ENCODE peak calls at places on chromosomes 1 and 21, in eight cellular contexts. X is A549, Y is transverse colon, V is GM12878, G is ovary, D is K562, W is stomach, F is HepG2. L is an unnamed sample.

GRCh38 chr1:223765036-223765718 is 52.8 kb downstream of the CAPN2 start:
- DNase-seq in G (no peak), W (no peak), Y (peak), V (no peak), F (peak), X (no peak), D (no peak), L (peak)

GRCh38 chr1:204574016-204574855 is 58.0 kb downstream of the MDM4 start:
- DNase-seq in D (no peak), X (no peak), F (no peak), G (no peak), W (no peak), V (no peak), Y (no peak), L (no peak)

GRCh38 chr1:182783068-182783467 is 6.5 kb upstream of the NPL start:
- DNase-seq in D (no peak), V (no peak), F (no peak), W (no peak), X (no peak), G (no peak), Y (no peak), L (no peak)

GRCh38 chr1:1083181-1084027 is 9.3 kb upstream of the RNF223 start:
- DNase-seq in D (no peak), X (no peak), G (peak), W (peak), V (no peak), F (no peak), Y (peak), L (no peak)

GRCh38 chr1:78333426-78334012 is 157.3 kb upstream of the PTGFR start:
- DNase-seq in X (peak), F (peak), Y (no peak), V (no peak), W (no peak), G (no peak), D (no peak), L (no peak)

GRCh38 chr1:218384576-218384975 is 39.4 kb downstream of the TGFB2 start:
- DNase-seq in X (peak), D (no peak), Y (no peak), F (no peak), G (no peak), W (no peak), V (no peak), L (no peak)

GRCh38 chr1:29243023-29243862 is 6.9 kb downstream of the PTPRU start:
- DNase-seq in G (no peak), Y (no peak), V (no peak), F (no peak), X (no peak), W (no peak), D (no peak), L (no peak)

GRCh38 chr1:212938846-212939245 is 11.5 kb upstream of the VASH2 start:
- DNase-seq in F (no peak), Y (no peak), X (no peak), D (no peak), W (no peak), G (no peak), V (no peak), L (no peak)

GRCh38 chr21:42311816-42312625 is 3.2 kb downstream of the TFF3 start:
- DNase-seq in V (no peak), G (no peak), D (no peak), F (no peak), Y (no peak), X (no peak), W (no peak), L (no peak)

GRCh38 chr1:117188268-117189108 is 22.2 kb downstream of the VTCN1 start:
- DNase-seq in Y (no peak), W (no peak), V (no peak), F (no peak), G (no peak), X (no peak), D (no peak), L (no peak)

GRCh38 chr1:200452850-200453543 is 43.2 kb upstream of the ZNF281 start:
- DNase-seq in F (no peak), D (no peak), G (no peak), V (no peak), Y (no peak), W (no peak), X (no peak), L (no peak)

GRCh38 chr1:111834956-111835355 is 79.3 kb downstream of the DDX20 start:
- DNase-seq in G (no peak), X (no peak), W (no peak), D (no peak), Y (no peak), F (no peak), V (no peak), L (no peak)

GRCh38 chr1:209871430-209871829 is 43.7 kb downstream of the UTP25 start:
- DNase-seq in V (no peak), G (no peak), F (no peak), Y (no peak), D (no peak), W (no peak), X (no peak), L (no peak)

GRCh38 chr1:83026745-83027144 is 972.2 kb downstream of the TTLL7 start:
- DNase-seq in G (no peak), W (no peak), V (no peak), X (no peak), D (no peak), Y (no peak), F (no peak), L (no peak)

GRCh38 chr1:234755449-234755863 is 145.5 kb upstream of the IRF2BP2 start:
- DNase-seq in X (no peak), G (peak), F (no peak), D (no peak), W (peak), V (no peak), Y (peak), L (peak)

GRCh38 chr1:225937048-225937968 is 3.7 kb downstream of the LEFTY2 start:
- DNase-seq in W (no peak), Y (no peak), X (no peak), F (no peak), D (no peak), G (no peak), V (no peak), L (no peak)

GRCh38 chr21:32207096-32207716 is 71.6 kb downstream of the MIS18A start:
- DNase-seq in W (no peak), V (no peak), G (no peak), X (no peak), F (no peak), Y (no peak), D (no peak), L (no peak)

GRCh38 chr1:151723726-151724370 is 2.5 kb downstream of the RIIAD1 start:
- DNase-seq in X (no peak), Y (no peak), W (no peak), F (no peak), G (no peak), V (no peak), D (no peak), L (no peak)

GRCh38 chr1:40930174-40930573 is 49.3 kb upstream of the CTPS1 start:
- DNase-seq in F (peak), Y (no peak), W (peak), V (no peak), G (no peak), D (no peak), X (no peak), L (no peak)

GRCh38 chr1:200670215-200671118 is 760 bp upstream of the DDX59 start:
- DNase-seq in V (no peak), W (peak), X (peak), Y (peak), F (peak), D (peak), G (no peak), L (no peak)

GRCh38 chr1:19525607-19526545 is 40.5 kb upstream of the CAPZB start:
- DNase-seq in X (peak), V (no peak), G (no peak), D (no peak), F (no peak), W (no peak), Y (no peak), L (no peak)

GRCh38 chr1:15758953-15759661 is 512 bp downstream of the FBLIM1 start:
- DNase-seq in Y (no peak), G (peak), F (no peak), W (no peak), X (no peak), D (no peak), V (no peak), L (no peak)

GRCh38 chr1:226444901-226445300 is 37.0 kb upstream of the PARP1 start:
- DNase-seq in D (no peak), V (peak), X (no peak), G (no peak), F (no peak), Y (peak), W (peak), L (no peak)

GRCh38 chr1:197170538-197170937 is 24.1 kb upstream of the ASPM start:
- DNase-seq in D (no peak), W (no peak), X (peak), G (no peak), F (peak), Y (no peak), V (no peak), L (no peak)

GRCh38 chr21:44767834-44768831 is 33.5 kb downstream of the UBE2G2 start:
- DNase-seq in Y (no peak), F (no peak), G (no peak), W (no peak), X (no peak), V (no peak), D (no peak), L (no peak)

GRCh38 chr1:36133484-36133883 is 8.5 kb upstream of the COL8A2 start:
- DNase-seq in F (no peak), G (peak), V (no peak), D (no peak), Y (peak), X (peak), W (peak), L (no peak)

GRCh38 chr1:116824631-116825399 is 70.6 kb downstream of the CD2 start:
- DNase-seq in Y (no peak), W (no peak), G (no peak), X (no peak), V (no peak), F (no peak), D (no peak), L (no peak)

GRCh38 chr1:243946946-243947345 is 96.9 kb upstream of the AKT3 start:
- DNase-seq in Y (no peak), V (no peak), D (peak), F (no peak), X (peak), W (no peak), G (no peak), L (no peak)

GRCh38 chr1:2523891-2524609 is 2.3 kb downstream of the PANK4 start:
- DNase-seq in X (no peak), D (no peak), G (no peak), Y (peak), V (no peak), F (no peak), W (no peak), L (no peak)

GRCh38 chr21:42550817-42551216 is 37.2 kb downstream of the SLC37A1 start:
- DNase-seq in V (no peak), Y (peak), W (peak), X (no peak), D (no peak), F (no peak), G (no peak), L (no peak)

GRCh38 chr21:29072873-29073221 is 601 bp downstream of the CCT8 start:
- DNase-seq in W (no peak), F (peak), D (no peak), Y (no peak), G (no peak), X (peak), V (no peak), L (no peak)

GRCh38 chr1:161038523-161039153 is at the start of gene TSTD1:
- DNase-seq in G (peak), W (peak), D (no peak), F (no peak), X (no peak), Y (peak), V (no peak), L (no peak)

DNA sequence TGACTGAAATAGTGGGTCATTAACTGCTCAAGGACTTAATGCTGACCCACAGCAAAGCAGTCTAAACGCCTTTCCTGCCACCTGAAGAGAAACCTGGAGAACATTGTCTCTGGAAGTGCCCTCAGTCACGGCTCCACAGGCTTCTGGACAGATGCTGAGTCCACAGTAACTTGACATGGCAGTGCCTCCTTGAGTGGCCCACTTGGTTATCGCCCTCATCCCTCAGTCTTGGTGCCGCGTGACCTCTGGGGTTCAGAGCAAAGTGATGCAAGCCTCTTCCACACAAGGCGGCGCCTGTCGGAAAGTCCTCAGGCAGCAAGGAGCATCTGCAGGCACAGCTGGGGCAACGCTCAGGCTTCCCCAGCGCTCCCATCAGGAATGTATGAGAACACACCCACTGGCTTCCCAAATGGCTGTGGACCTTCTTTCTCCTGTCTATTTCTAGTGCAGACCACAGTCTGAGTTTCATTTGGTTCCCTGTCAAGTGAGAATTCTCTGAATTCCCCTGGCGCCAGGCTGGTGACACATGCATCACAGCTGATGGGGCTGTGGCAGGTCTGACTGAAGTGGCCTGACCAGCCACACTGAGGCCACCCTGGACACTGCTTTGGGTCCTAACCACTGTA is 13.0 kb upstream of the ANGPTL7 start:
- DNase-seq in D (no peak), X (no peak), Y (no peak), V (no peak), F (no peak), W (no peak), G (no peak), L (no peak)
- TF ChIP-seq EP300 in D (no peak), X (no peak), Y (no peak), V (no peak), F (no peak), W (no peak), G (no peak), L (no peak)

GRCh38 chr1:220808501-220809186 is 21.9 kb downstream of the MTARC1 start:
- DNase-seq in V (no peak), F (no peak), D (no peak), Y (no peak), W (no peak), G (no peak), X (no peak), L (no peak)
- TF ChIP-seq EP300 in V (no peak), F (no peak), D (no peak), Y (no peak), W (no peak), G (no peak), X (no peak), L (no peak)

DNA sequence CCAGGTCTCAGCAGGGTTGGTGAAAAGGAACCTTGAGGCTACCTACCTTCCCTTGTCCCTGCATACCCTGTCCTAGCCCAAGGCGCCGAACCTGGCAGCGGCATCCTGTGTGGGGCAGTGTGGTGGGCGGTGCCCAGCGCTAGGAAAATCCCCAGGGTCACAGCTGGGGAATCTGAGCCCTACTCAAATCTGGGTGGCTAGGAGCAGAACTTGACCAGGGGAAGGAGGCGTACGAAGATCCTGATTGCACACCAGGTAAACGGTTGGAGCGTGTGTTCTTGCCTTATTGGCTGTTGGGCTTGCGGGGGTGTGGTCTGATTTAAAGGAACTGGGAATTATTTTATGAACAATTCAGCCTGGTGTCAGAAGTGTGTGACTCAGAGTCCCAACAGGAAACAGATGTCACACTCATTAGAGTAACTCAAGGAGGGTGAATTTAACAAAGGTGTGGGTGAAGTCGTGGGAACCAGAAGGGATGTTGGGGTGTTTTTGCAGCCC is 118.6 kb downstream of the LRIG2 start:
- DNase-seq in X (peak), D (no peak), W (no peak), G (no peak), V (peak), Y (peak), F (no peak), L (no peak)
- TF ChIP-seq EP300 in X (no peak), D (no peak), W (no peak), G (no peak), V (no peak), Y (no peak), F (no peak), L (no peak)

GRCh38 chr1:32035119-32035518 is 21.5 kb downstream of the KHDRBS1 start:
- DNase-seq in F (no peak), D (no peak), Y (no peak), V (no peak), G (no peak), X (no peak), W (no peak), L (no peak)
- TF ChIP-seq EP300 in F (no peak), D (no peak), Y (no peak), V (no peak), G (no peak), X (no peak), W (no peak), L (no peak)

DNA sequence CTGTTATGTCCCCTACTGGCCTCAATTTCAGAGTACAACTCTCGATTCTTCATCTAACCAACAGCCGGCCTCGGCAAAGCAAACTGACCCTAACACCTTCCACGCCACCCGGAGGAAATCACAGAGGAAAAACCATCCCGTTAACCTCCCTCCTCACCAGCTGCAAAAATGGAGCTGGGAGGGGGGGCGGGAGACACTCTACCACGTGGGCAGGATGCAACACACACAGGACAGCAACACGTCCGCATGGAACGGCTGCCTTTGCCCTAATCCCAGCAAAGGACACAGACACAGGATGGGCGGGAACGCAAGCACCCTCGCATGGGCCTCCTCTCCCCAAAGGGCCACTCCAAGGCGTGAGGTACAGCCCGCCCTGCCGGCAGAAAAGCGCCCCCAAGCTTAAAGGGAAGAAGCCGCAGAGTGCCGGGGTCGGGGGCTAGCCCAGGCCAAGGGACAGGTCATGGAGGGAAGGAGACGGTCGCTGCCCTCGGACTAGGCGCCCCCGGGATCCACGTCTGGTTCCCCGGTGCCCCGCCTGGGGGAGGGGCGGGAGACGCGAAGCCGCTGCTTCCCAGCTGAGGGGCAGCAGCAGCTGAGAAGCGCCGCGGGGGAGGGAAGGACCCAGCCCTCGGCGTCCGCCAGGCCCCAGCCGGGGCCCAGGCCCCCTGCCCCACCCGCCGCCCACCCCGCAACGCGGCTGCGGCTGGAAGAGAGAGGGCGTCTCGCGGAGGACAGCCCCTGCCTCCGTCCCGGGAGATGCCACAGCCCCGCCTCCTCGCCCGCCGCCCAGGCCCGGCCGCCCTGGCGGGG is 590 bp downstream of the FOXJ3 start:
- DNase-seq in V (no peak), G (no peak), D (no peak), Y (peak), W (peak), X (peak), F (peak), L (no peak)
- TF ChIP-seq EP300 in V (no peak), G (no peak), D (no peak), Y (no peak), W (no peak), X (no peak), F (no peak), L (no peak)

GRCh38 chr21:39051561-39051949 is 131.7 kb downstream of the PSMG1 start:
- DNase-seq in F (no peak), X (peak), W (no peak), V (no peak), G (no peak), D (no peak), Y (no peak), L (no peak)
- TF ChIP-seq EP300 in F (no peak), X (no peak), W (no peak), V (no peak), G (no peak), D (no peak), Y (no peak), L (no peak)

GRCh38 chr1:44318097-44319088 is 36.7 kb downstream of the ERI3 start:
- DNase-seq in F (peak), W (no peak), G (no peak), D (peak), Y (peak), X (peak), V (no peak), L (peak)
- TF ChIP-seq EP300 in F (no peak), W (no peak), G (no peak), D (no peak), Y (no peak), X (no peak), V (no peak), L (no peak)

GRCh38 chr1:14220324-14220723 is 378.2 kb upstream of the KAZN start:
- DNase-seq in X (no peak), V (no peak), D (no peak), Y (no peak), G (no peak), W (no peak), F (no peak), L (no peak)

GRCh38 chr1:14220811-14221210 is 377.7 kb upstream of the KAZN start:
- DNase-seq in D (no peak), V (no peak), F (no peak), Y (no peak), X (no peak), G (no peak), W (no peak), L (no peak)

GRCh38 chr1:14217384-14217783 is 381.1 kb upstream of the KAZN start:
- DNase-seq in Y (no peak), G (no peak), V (no peak), F (no peak), D (no peak), X (no peak), W (no peak), L (no peak)

DNA sequence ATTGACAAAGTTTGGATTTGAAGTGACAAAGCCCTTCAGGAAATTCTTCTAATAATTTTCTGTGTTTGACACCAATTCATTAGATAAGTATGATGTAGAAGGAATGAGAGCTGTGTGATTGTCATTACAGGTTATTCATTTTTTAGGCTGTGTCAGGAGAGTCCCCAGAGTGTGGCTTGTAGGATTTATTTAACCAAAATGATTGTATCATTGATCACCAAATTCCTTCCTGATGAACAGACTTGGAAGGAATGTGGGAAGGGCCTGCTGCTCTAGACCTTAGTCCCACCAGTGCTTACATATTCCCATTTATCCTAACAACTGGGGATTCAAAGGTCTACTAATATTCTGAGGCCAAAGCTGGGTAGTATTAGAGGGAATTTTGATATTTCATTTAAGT is 383.3 kb upstream of the KAZN start:
- DNase-seq in F (no peak), X (no peak), Y (no peak), D (no peak), G (no peak), W (no peak), V (no peak), L (no peak)
- TF ChIP-seq EP300 in F (no peak), X (no peak), Y (no peak), D (no peak), G (no peak), W (no peak), V (no peak), L (no peak)